ENCODE peak calls at places on chromosomes 6 and 20, in six cellular contexts. Z, J, T, A, B and O are unnamed samples.

GRCh38 chr20:24382330-24382729 is 87.1 kb upstream of the SYNDIG1 start:
- DNase-seq in Z (no peak), J (no peak), T (no peak), A (no peak), B (no peak), O (no peak)

GRCh38 chr20:53608071-53608455 is 14.4 kb upstream of the ZNF217 start:
- DNase-seq in Z (no peak), J (no peak), T (no peak), A (no peak), B (no peak), O (no peak)

GRCh38 chr6:7004581-7005297 is 103.0 kb upstream of the RREB1 start:
- DNase-seq in Z (no peak), J (no peak), T (no peak), A (no peak), B (no peak), O (peak)

GRCh38 chr6:136963259-136963658 is 41.2 kb downstream of the SLC35D3 start:
- DNase-seq in Z (no peak), J (no peak), T (no peak), A (no peak), B (no peak), O (no peak)

GRCh38 chr20:45343867-45344721 is 4.1 kb downstream of the SDC4 start:
- DNase-seq in Z (peak), J (no peak), T (peak), A (peak), B (peak), O (peak)

GRCh38 chr6:17298257-17298656 is 17.1 kb downstream of the RBM24 start:
- DNase-seq in Z (no peak), J (no peak), T (no peak), A (no peak), B (no peak), O (no peak)

GRCh38 chr20:62334881-62335280 is 32.1 kb downstream of the ADRM1 start:
- DNase-seq in Z (no peak), J (no peak), T (no peak), A (no peak), B (no peak), O (no peak)

GRCh38 chr6:134630468-134631180 is 312.7 kb upstream of the SGK1 start:
- DNase-seq in Z (no peak), J (no peak), T (no peak), A (no peak), B (no peak), O (peak)

GRCh38 chr6:113632220-113632864 is 224.8 kb upstream of the MARCKS start:
- DNase-seq in Z (no peak), J (peak), T (peak), A (peak), B (peak), O (no peak)

GRCh38 chr20:64268180-64268579 is 12.6 kb downstream of the PCMTD2 start:
- DNase-seq in Z (no peak), J (no peak), T (no peak), A (no peak), B (no peak), O (no peak)

GRCh38 chr6:54935739-54936138 is 89.2 kb downstream of the FAM83B start:
- DNase-seq in Z (no peak), J (no peak), T (peak), A (no peak), B (no peak), O (peak)

GRCh38 chr20:21430031-21430430 is 32.7 kb upstream of the NKX2-4 start:
- DNase-seq in Z (no peak), J (no peak), T (no peak), A (no peak), B (no peak), O (no peak)

GRCh38 chr20:9323622-9324021 is 190.8 kb upstream of the LAMP5 start:
- DNase-seq in Z (peak), J (no peak), T (peak), A (no peak), B (peak), O (no peak)

GRCh38 chr20:57610261-57610952 is 9.8 kb downstream of the ZBP1 start:
- DNase-seq in Z (no peak), J (no peak), T (no peak), A (no peak), B (no peak), O (no peak)

GRCh38 chr6:95078457-95078856 is 498.9 kb upstream of the MANEA start:
- DNase-seq in Z (no peak), J (no peak), T (no peak), A (no peak), B (no peak), O (no peak)

GRCh38 chr6:3337521-3338350 is 79.0 kb downstream of the PSMG4 start:
- DNase-seq in Z (peak), J (no peak), T (peak), A (peak), B (peak), O (peak)

GRCh38 chr6:53852805-53853204 is 58.0 kb downstream of the LRRC1 start:
- DNase-seq in Z (no peak), J (no peak), T (no peak), A (no peak), B (no peak), O (no peak)
- TF ChIP-seq MYC in Z (no peak), J (no peak), T (no peak), A (no peak), B (no peak), O (no peak)

GRCh38 chr6:149482542-149483261 is 2.1 kb downstream of the ZC3H12D start:
- DNase-seq in Z (no peak), J (no peak), T (no peak), A (no peak), B (no peak), O (peak)
- TF ChIP-seq MYC in Z (no peak), J (no peak), T (no peak), A (no peak), B (no peak), O (no peak)

GRCh38 chr6:24779416-24779815 is 4.7 kb downstream of the GMNN start:
- DNase-seq in Z (no peak), J (peak), T (no peak), A (peak), B (peak), O (no peak)
- TF ChIP-seq MYC in Z (no peak), J (no peak), T (no peak), A (no peak), B (no peak), O (no peak)

GRCh38 chr6:132768051-132768517 is 10.4 kb upstream of the VNN2 start:
- DNase-seq in Z (peak), J (no peak), T (peak), A (peak), B (peak), O (peak)
- TF ChIP-seq MYC in Z (peak), J (no peak), T (no peak), A (no peak), B (peak), O (no peak)

DNA sequence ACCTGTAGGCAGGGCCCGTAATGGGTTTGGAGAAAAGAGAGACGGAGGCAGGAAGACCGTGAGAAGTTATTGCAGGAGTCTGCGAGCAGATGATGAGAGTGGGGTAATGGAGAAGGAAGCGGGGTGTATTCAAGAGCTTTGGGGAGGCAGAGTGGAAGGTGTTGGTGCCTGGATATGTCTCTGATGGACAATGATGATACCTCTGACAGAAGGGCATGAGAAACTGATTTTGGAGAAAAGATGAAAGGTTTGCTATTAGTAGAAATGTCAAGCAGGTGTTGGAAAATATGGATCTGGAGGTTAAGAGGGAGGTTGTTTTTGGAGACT is 69.4 kb downstream of the CDC5L start:
- DNase-seq in Z (no peak), J (no peak), T (no peak), A (no peak), B (no peak), O (no peak)
- TF ChIP-seq MYC in Z (no peak), J (no peak), T (no peak), A (no peak), B (no peak), O (no peak)